ENCODE peak calls at places on chromosomes 7 and 10, in five cellular contexts. P is Peyer's patch, S is WERI-Rb-1, F is HCT116, I is ovary. L is an unnamed sample.

GRCh38 chr7:94301024-94301588 is 93.6 kb upstream of the COL1A2 start:
- DNase-seq in F (peak), S (peak), I (peak), P (no peak), L (peak)

GRCh38 chr10:59376817-59377340 is 14.5 kb upstream of the FAM13C start:
- DNase-seq in I (no peak), S (no peak), F (no peak), P (no peak), L (no peak)

GRCh38 chr10:64636461-64636860 is 1115.3 kb downstream of the REEP3 start:
- DNase-seq in P (no peak), F (no peak), S (no peak), I (no peak), L (no peak)

GRCh38 chr7:159094030-159094740 is 50.5 kb downstream of the VIPR2 start:
- DNase-seq in I (peak), F (no peak), P (peak), S (peak), L (no peak)

GRCh38 chr7:73774923-73775322 is 4.9 kb upstream of the CLDN3 start:
- DNase-seq in F (no peak), I (no peak), P (no peak), S (no peak), L (no peak)

GRCh38 chr10:131812736-131813604 is 87.8 kb upstream of the PPP2R2D start:
- DNase-seq in P (peak), S (no peak), I (no peak), F (no peak), L (no peak)

GRCh38 chr7:81503321-81503720 is 266.5 kb downstream of the HGF start:
- DNase-seq in F (no peak), S (no peak), P (no peak), I (no peak), L (no peak)

GRCh38 chr7:20365486-20365885 is 34.8 kb downstream of the ITGB8 start:
- DNase-seq in S (no peak), I (no peak), P (no peak), F (no peak), L (no peak)

GRCh38 chr7:18045171-18045570 is 17.5 kb upstream of the PRPS1L1 start:
- DNase-seq in F (no peak), I (no peak), P (no peak), S (no peak), L (no peak)

GRCh38 chr7:101527844-101528667 is 101.0 kb downstream of the MYL10 start:
- DNase-seq in I (no peak), F (no peak), P (no peak), S (no peak), L (no peak)

GRCh38 chr7:44634839-44635591 is 28.6 kb downstream of the OGDH start:
- DNase-seq in F (no peak), I (no peak), P (peak), S (peak), L (no peak)

GRCh38 chr10:77531441-77532001 is 106.1 kb downstream of the KCNMA1 start:
- DNase-seq in S (peak), F (peak), I (no peak), P (no peak), L (peak)

GRCh38 chr7:117051808-117052207 is 98.5 kb downstream of the ST7 start:
- DNase-seq in F (no peak), S (no peak), I (no peak), P (no peak), L (no peak)

GRCh38 chr7:32588657-32589056 is 93.4 kb downstream of the AVL9 start:
- DNase-seq in I (no peak), S (no peak), P (no peak), F (no peak), L (no peak)

GRCh38 chr10:15088428-15089261 is at the start of gene ACBD7:
- DNase-seq in S (peak), P (peak), F (peak), I (peak), L (no peak)

GRCh38 chr7:39271386-39271785 is 293.7 kb downstream of the POU6F2 start:
- DNase-seq in I (peak), F (no peak), S (peak), P (no peak), L (no peak)

GRCh38 chr7:149284343-149284742 is 22.3 kb downstream of the ZNF783 start:
- DNase-seq in F (no peak), I (no peak), S (no peak), P (no peak), L (no peak)

GRCh38 chr7:109259151-109259550 is 689.5 kb downstream of the DNAJB9 start:
- DNase-seq in S (no peak), F (no peak), I (no peak), P (no peak), L (no peak)

GRCh38 chr7:72152171-72153131 is 259.7 kb downstream of the CALN1 start:
- DNase-seq in F (no peak), P (no peak), I (no peak), S (no peak), L (no peak)

GRCh38 chr7:10931161-10931560 is 42.5 kb upstream of the PHF14 start:
- DNase-seq in P (no peak), F (no peak), I (no peak), S (no peak), L (no peak)

GRCh38 chr10:49611166-49611814 is 1.2 kb downstream of the SLC18A3 start:
- DNase-seq in F (no peak), S (no peak), P (peak), I (peak), L (no peak)

GRCh38 chr10:78777466-78778256 is 291.1 kb upstream of the ZMIZ1 start:
- DNase-seq in F (no peak), S (no peak), P (peak), I (peak), L (no peak)

GRCh38 chr7:140310337-140311002 is 87.9 kb downstream of the SLC37A3 start:
- DNase-seq in P (no peak), S (no peak), I (no peak), F (no peak), L (no peak)

GRCh38 chr10:72173267-72173634 is 42.6 kb upstream of the ANAPC16 start:
- DNase-seq in P (no peak), S (no peak), F (no peak), I (no peak), L (no peak)

GRCh38 chr7:80284848-80285247 is 150.2 kb downstream of the GNAI1 start:
- DNase-seq in P (no peak), F (no peak), S (no peak), I (no peak), L (peak)

GRCh38 chr10:47127188-47127587 is 172.8 kb upstream of the GDF10 start:
- DNase-seq in S (no peak), I (no peak), P (no peak), F (no peak), L (no peak)

GRCh38 chr10:13831711-13832110 is 244.9 kb downstream of the PRPF18 start:
- DNase-seq in F (no peak), S (no peak), P (no peak), I (no peak), L (no peak)

GRCh38 chr10:95399167-95399566 is 108.4 kb upstream of the PDLIM1 start:
- DNase-seq in F (no peak), I (no peak), P (no peak), S (no peak), L (no peak)

GRCh38 chr7:132441935-132442334 is 134.3 kb downstream of the PLXNA4 start:
- DNase-seq in P (no peak), F (no peak), I (no peak), S (no peak), L (no peak)

GRCh38 chr7:81926154-81926553 is 156.3 kb upstream of the HGF start:
- DNase-seq in P (no peak), S (no peak), F (no peak), I (no peak), L (no peak)

GRCh38 chr7:20157456-20157855 is 59.7 kb downstream of the MACC1 start:
- DNase-seq in I (no peak), F (no peak), S (no peak), P (no peak), L (peak)

GRCh38 chr7:70044064-70044463 is 445.8 kb downstream of the AUTS2 start:
- DNase-seq in P (no peak), S (no peak), I (no peak), F (no peak), L (no peak)

GRCh38 chr10:59432207-59432900 is 70.0 kb upstream of the FAM13C start:
- DNase-seq in S (no peak), I (no peak), P (no peak), F (no peak), L (peak)

GRCh38 chr10:73076361-73077183 is 20.1 kb downstream of the P4HA1 start:
- DNase-seq in S (no peak), I (peak), F (no peak), P (no peak), L (no peak)

GRCh38 chr10:122464158-122464510 is 2.8 kb downstream of the HTRA1 start:
- DNase-seq in S (no peak), F (no peak), P (no peak), I (no peak), L (no peak)
- H3K27ac ChIP-seq in S (no peak), F (no peak), P (no peak), I (peak), L (no peak)

GRCh38 chr7:137985897-137986251 is 16.0 kb downstream of the CREB3L2 start:
- DNase-seq in F (no peak), S (no peak), P (no peak), I (no peak), L (no peak)

GRCh38 chr7:137983308-137984008 is 18.4 kb downstream of the CREB3L2 start:
- DNase-seq in I (no peak), F (no peak), P (no peak), S (no peak), L (no peak)

GRCh38 chr7:137986252-137987010 is 15.5 kb downstream of the CREB3L2 start:
- DNase-seq in I (peak), P (no peak), F (no peak), S (no peak), L (no peak)

GRCh38 chr7:137985253-137985896 is 16.5 kb downstream of the CREB3L2 start:
- DNase-seq in I (no peak), F (no peak), S (no peak), P (no peak), L (no peak)

GRCh38 chr7:137984181-137985041 is 17.5 kb downstream of the CREB3L2 start:
- DNase-seq in P (no peak), S (no peak), I (no peak), F (no peak), L (no peak)
- H3K27ac ChIP-seq in P (peak), S (no peak), I (no peak), F (no peak), L (no peak)

GRCh38 chr10:68781613-68782574 is 45.4 kb upstream of the STOX1 start:
- DNase-seq in S (no peak), I (no peak), F (no peak), P (no peak), L (no peak)
- H3K27ac ChIP-seq in S (no peak), I (no peak), F (no peak), P (no peak), L (no peak)

GRCh38 chr10:93596539-93596938 is 4.5 kb downstream of the RBP4 start:
- DNase-seq in F (peak), P (no peak), I (no peak), S (no peak), L (no peak)
- H3K27ac ChIP-seq in F (no peak), P (no peak), I (no peak), S (no peak), L (no peak)

DNA sequence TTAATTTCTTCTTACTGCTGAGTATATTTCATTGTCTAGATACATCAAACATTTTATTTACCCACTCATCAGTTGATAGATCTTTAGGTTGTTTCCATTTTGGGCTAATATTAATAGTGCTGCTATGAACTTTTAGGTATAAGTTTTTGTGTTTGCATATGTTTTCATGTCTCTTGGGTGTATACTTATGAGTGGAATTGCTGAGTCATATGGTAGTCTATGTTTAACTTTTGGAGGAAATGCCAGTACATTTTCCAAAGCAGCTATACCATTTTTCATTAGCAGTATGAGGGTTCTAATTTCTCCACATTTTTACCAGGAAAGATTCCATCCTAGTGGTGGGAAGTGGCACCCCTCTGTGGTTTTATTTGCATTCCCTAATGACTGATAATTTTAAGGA is 101.1 kb downstream of the ANKRD30A start:
- DNase-seq in S (no peak), I (no peak), F (no peak), P (no peak), L (no peak)
- H3K27ac ChIP-seq in S (no peak), I (no peak), F (no peak), P (no peak), L (no peak)

GRCh38 chr7:156639426-156640256 is 933 bp upstream of the RNF32 start:
- DNase-seq in P (no peak), S (no peak), I (no peak), F (no peak), L (no peak)
- H3K27ac ChIP-seq in P (peak), S (no peak), I (peak), F (peak), L (peak)

DNA sequence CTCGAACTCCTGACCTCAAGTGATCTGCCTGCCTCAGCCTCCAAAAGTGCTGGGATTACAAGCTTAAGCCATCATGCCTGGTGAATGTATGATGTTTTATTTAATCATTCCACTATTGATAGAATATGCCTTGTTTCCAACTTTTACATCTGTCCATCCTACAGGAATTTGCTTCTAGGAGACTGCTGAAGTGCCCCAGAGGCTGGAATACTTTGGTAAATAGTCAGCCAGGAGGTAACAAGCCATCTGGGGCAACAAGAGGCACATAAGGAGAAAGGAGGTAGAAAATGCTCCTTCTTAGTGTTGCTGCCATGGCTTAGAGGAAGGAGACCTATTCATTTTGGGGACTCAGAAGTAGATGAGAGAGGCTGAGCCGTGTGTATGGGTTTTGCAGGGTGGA is 14.8 kb downstream of the PLCE1 start:
- DNase-seq in I (no peak), F (no peak), P (no peak), S (no peak), L (no peak)
- H3K27ac ChIP-seq in I (no peak), F (no peak), P (no peak), S (no peak), L (no peak)

GRCh38 chr10:124744047-124744687 is at the start of gene FAM53B:
- DNase-seq in I (peak), P (peak), S (peak), F (peak), L (no peak)

GRCh38 chr10:124743188-124744046 is 761 bp downstream of the FAM53B start:
- DNase-seq in P (peak), I (peak), F (no peak), S (no peak), L (no peak)

GRCh38 chr10:124741281-124741921 is 2.8 kb downstream of the FAM53B start:
- DNase-seq in I (peak), F (peak), P (peak), S (peak), L (no peak)

GRCh38 chr10:124741922-124742417 is 2.2 kb downstream of the FAM53B start:
- DNase-seq in P (no peak), S (no peak), I (no peak), F (no peak), L (no peak)

DNA sequence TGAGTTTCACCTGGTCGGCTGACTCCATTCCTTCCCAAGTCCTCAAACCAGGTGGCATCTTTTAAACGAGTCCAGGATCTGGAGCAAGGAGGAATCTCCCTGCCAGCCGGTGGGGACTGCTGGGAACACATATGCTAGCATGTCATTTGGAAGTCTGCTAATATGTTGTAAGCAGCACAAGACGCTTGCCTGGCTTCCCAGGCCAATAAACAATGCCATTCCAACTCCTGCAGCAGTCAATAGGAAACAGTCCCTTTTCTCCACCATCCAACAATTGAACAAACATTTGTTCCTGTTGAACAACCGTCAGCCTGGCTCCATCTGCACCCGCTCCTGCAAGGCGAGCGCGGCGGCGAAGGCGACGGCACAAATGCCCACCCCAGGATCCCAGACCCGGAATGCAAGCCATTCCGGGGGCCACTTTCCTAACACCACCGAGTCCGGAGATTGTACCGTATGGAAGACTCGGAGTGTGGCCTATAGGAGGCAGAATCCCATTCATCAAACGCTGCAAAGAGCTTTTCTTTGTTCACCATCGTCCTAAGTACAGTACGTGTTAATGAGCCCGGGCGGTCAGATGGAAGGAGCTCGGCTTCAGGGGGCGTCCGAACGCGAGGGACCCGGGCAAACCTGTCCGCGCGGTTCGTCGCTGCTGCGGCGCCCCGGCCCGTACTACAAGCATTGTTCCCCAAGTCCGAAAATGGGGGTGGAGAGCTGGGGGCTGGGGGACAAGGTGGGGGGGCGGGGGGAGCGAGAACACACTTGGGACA is 1.6 kb downstream of the FAM53B start:
- DNase-seq in S (no peak), F (no peak), P (peak), I (no peak), L (no peak)
- H3K27ac ChIP-seq in S (no peak), F (no peak), P (peak), I (peak), L (peak)

DNA sequence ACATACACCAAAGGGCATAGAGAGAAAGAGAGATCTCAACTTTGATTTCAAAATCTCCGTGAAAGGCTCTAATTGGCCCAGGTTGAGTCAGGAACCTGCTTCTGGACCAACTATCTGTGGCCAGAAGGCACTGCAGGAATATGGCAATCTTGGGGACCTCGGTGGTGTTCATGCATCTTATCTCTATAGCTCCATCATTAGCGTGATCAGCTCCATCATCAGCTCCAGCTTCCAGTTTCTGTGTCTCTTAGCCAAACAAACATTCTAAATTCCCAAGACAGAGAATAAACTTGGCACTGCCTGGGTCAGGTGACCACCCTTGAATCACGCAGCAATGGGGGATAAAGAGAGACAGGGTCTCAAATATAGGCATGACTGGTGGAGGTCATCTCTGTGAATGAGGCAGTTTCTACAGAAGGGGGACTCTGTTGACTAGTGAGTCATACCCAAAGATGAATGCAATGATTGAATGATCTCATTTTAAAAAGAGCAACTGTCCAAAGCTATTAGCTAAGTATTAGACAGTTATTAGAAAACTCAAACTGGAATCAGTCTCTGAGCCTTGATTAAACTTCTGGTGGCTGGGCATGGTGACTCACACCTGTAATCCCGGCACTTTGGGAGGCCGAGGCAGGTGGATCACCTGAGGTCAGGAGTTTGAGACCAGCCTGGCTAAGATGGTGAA is 5.4 kb upstream of the NRF1 start:
- DNase-seq in F (no peak), I (no peak), P (no peak), S (no peak), L (no peak)
- H3K27ac ChIP-seq in F (no peak), I (no peak), P (no peak), S (no peak), L (no peak)

GRCh38 chr7:24843821-24844449 is 86.7 kb upstream of the GSDME start:
- DNase-seq in I (no peak), F (no peak), P (no peak), S (no peak), L (no peak)
- H3K27ac ChIP-seq in I (no peak), F (no peak), P (no peak), S (no peak), L (no peak)